ENCODE peak calls at places on chromosome 11, in ten cellular contexts. B is EL; H is heart left ventricle; J is CD4-positive, alpha-beta memory T cell; O is left cardiac atrium; S is mucosa of descending colon; Y is HCEC 1CT; C is NCI-H524 treated with DMSO at 0.1 percent for 48 hours; R is RCC 7860; A is activated CD4-positive, alpha-beta T cell treated with anti-CD3 and anti-CD28 coated beads for 4 hours. F is an unnamed sample.

GRCh38 chr11:1453611-1454386 is 32.8 kb downstream of the MOB2 start:
- DNase-seq in C (no peak), Y (no peak), R (no peak), S (peak; percentile 58), O (no peak), H (peak; percentile 52), A (no peak), J (peak; percentile 44), B (peak; percentile 25), F (no peak)

GRCh38 chr11:60905047-60905446 is 1.3 kb downstream of the PRPF19 start:
- DNase-seq in O (no peak), R (no peak), B (peak; percentile 44), A (no peak), J (no peak), S (no peak), C (no peak), H (no peak), Y (no peak), F (no peak)

GRCh38 chr11:11845066-11845465 is 3.3 kb downstream of the USP47 start:
- DNase-seq in J (no peak), O (no peak), Y (no peak), C (no peak), B (no peak), R (no peak), H (no peak), A (no peak), S (no peak), F (no peak)

GRCh38 chr11:93494341-93494740 is 48.9 kb downstream of the SMCO4 start:
- DNase-seq in O (no peak), C (no peak), J (no peak), H (no peak), Y (no peak), R (peak; percentile 79), A (no peak), S (no peak), B (no peak), F (no peak)

GRCh38 chr11:94511932-94512781 is at the start of gene C11orf97:
- DNase-seq in C (no peak), A (peak; percentile 59), H (peak; percentile 51), J (peak; percentile 46), S (peak; percentile 77), B (peak; percentile 60), O (peak; percentile 67), Y (no peak), R (no peak), F (peak; percentile 76)

GRCh38 chr11:1344056-1344635 is 34.7 kb upstream of the TOLLIP start:
- DNase-seq in H (no peak), C (no peak), J (no peak), B (no peak), Y (no peak), A (no peak), R (no peak), S (no peak), O (no peak), F (no peak)

GRCh38 chr11:103228807-103229206 is 119.6 kb downstream of the DYNC2H1 start:
- DNase-seq in C (no peak), S (no peak), J (no peak), R (no peak), B (no peak), Y (no peak), A (no peak), O (no peak), H (no peak), F (no peak)

GRCh38 chr11:34585870-34586654 is 34.8 kb upstream of the EHF start:
- DNase-seq in R (peak; percentile 66), C (no peak), S (no peak), A (no peak), B (peak; percentile 69), Y (peak; percentile 65), J (peak; percentile 38), O (no peak), H (no peak), F (no peak)

GRCh38 chr11:45082744-45083543 is 63.5 kb upstream of the PRDM11 start:
- DNase-seq in H (no peak), Y (no peak), C (no peak), A (no peak), O (no peak), R (no peak), S (no peak), J (no peak), B (no peak), F (no peak)

GRCh38 chr11:115919341-115920086 is 415.3 kb upstream of the CADM1 start:
- DNase-seq in S (no peak), C (no peak), R (peak; percentile 99), O (no peak), Y (no peak), A (no peak), J (no peak), H (no peak), B (no peak), F (no peak)

GRCh38 chr11:132072044-132072879 is 701.8 kb downstream of the NTM start:
- DNase-seq in O (no peak), A (no peak), R (peak; percentile 91), B (peak; percentile 98), C (no peak), J (no peak), H (no peak), S (no peak), Y (peak; percentile 100), F (no peak)

GRCh38 chr11:62857541-62857982 is 18.2 kb upstream of the WDR74 start:
- DNase-seq in C (no peak), A (no peak), O (no peak), H (no peak), B (peak; percentile 42), J (no peak), Y (no peak), S (no peak), R (peak; percentile 20), F (no peak)

GRCh38 chr11:75668508-75669297 is at the start of gene MAP6:
- DNase-seq in R (no peak), B (peak; percentile 15), Y (no peak), A (no peak), C (no peak), S (peak; percentile 50), J (peak; percentile 12), H (peak; percentile 29), O (peak; percentile 50), F (no peak)

GRCh38 chr11:87628161-87628560 is 547.1 kb downstream of the RAB38 start:
- DNase-seq in C (no peak), R (no peak), B (no peak), J (no peak), Y (no peak), S (no peak), O (no peak), H (no peak), A (no peak), F (no peak)

GRCh38 chr11:33329705-33330329 is 72.6 kb downstream of the HIPK3 start:
- DNase-seq in A (peak; percentile 46), J (peak; percentile 49), B (peak; percentile 59), O (no peak), C (no peak), H (no peak), S (no peak), R (peak; percentile 45), Y (peak; percentile 70), F (no peak)

GRCh38 chr11:27754035-27755017 is 54.1 kb upstream of the BDNF start:
- DNase-seq in B (peak; percentile 88), J (no peak), Y (peak; percentile 7), S (no peak), H (no peak), O (no peak), A (no peak), C (no peak), R (peak; percentile 95), F (no peak)

GRCh38 chr11:131867457-131868257 is 497.2 kb downstream of the NTM start:
- DNase-seq in R (peak; percentile 45), J (no peak), S (peak; percentile 43), C (no peak), A (no peak), H (peak; percentile 64), Y (peak; percentile 77), O (peak; percentile 69), B (peak; percentile 82), F (peak; percentile 56)

GRCh38 chr11:134391656-134392055 is 20.4 kb downstream of the B3GAT1 start:
- DNase-seq in Y (no peak), J (no peak), R (no peak), S (no peak), B (no peak), O (no peak), H (no peak), A (no peak), C (no peak), F (no peak)

GRCh38 chr11:33179431-33179830 is 18.2 kb upstream of the CSTF3 start:
- DNase-seq in C (no peak), H (no peak), S (no peak), R (no peak), Y (no peak), B (no peak), A (no peak), J (no peak), O (no peak), F (no peak)

F was measured in lower lobe of right lung.